ENCODE peak calls at places on chromosome 9, in four cellular contexts. X is cardiac muscle cell, K is fibroblast of villous mesenchyme, G is SJSA1. Q is an unnamed sample.

GRCh38 chr9:20996809-20997208 is 34.6 kb downstream of the HACD4 start:
- DNase-seq in K (no peak), X (no peak), G (no peak), Q (no peak)

GRCh38 chr9:133286523-133286922 is 11.5 kb upstream of the ABO start:
- DNase-seq in K (no peak), X (peak; percentile 23), G (no peak), Q (peak; percentile 55)

GRCh38 chr9:88532320-88532719 is 2.7 kb upstream of the NXNL2 start:
- DNase-seq in G (no peak), K (peak; percentile 74), X (peak; percentile 63), Q (peak; percentile 78)

GRCh38 chr9:99222416-99223280 is 566 bp downstream of the SEC61B start:
- DNase-seq in K (peak; percentile 38), X (peak; percentile 22), G (no peak), Q (peak; percentile 27)

GRCh38 chr9:13992136-13992798 is 321.7 kb downstream of the NFIB start:
- DNase-seq in X (peak; percentile 65), G (no peak), K (peak; percentile 37), Q (peak; percentile 83)

GRCh38 chr9:78112004-78112403 is 80.4 kb upstream of the GNAQ start:
- DNase-seq in K (no peak), X (no peak), G (no peak), Q (no peak)

GRCh38 chr9:91151014-91151740 is 210.5 kb downstream of the AUH start:
- DNase-seq in G (no peak), X (peak; percentile 57), K (peak; percentile 94), Q (peak; percentile 98)

GRCh38 chr9:121985792-121986494 is 107.2 kb downstream of the TTLL11 start:
- DNase-seq in G (no peak), K (no peak), X (peak; percentile 79), Q (no peak)

GRCh38 chr9:20722221-20722620 is 38.2 kb downstream of the FOCAD start:
- DNase-seq in K (no peak), G (no peak), X (no peak), Q (peak; percentile 37)

GRCh38 chr9:136085815-136086212 is 9.3 kb downstream of the NACC2 start:
- DNase-seq in K (no peak), G (no peak), X (no peak), Q (no peak)

GRCh38 chr9:89171231-89171630 is 7.4 kb downstream of the SHC3 start:
- DNase-seq in X (peak; percentile 23), K (no peak), G (no peak), Q (no peak)

GRCh38 chr9:81321551-81321950 is 367.8 kb downstream of the TLE1 start:
- DNase-seq in K (no peak), G (no peak), X (no peak), Q (no peak)

GRCh38 chr9:16039988-16040761 is 487.3 kb downstream of the CCDC171 start:
- DNase-seq in K (peak; percentile 71), G (peak; percentile 70), X (peak; percentile 33), Q (peak; percentile 90)

GRCh38 chr9:107733530-107733907 is 243.9 kb upstream of the KLF4 start:
- DNase-seq in K (peak; percentile 79), G (no peak), X (peak; percentile 55), Q (no peak)

GRCh38 chr9:98007251-98007928 is 24.2 kb downstream of the ANP32B start:
- DNase-seq in X (no peak), K (no peak), G (no peak), Q (peak; percentile 22)

GRCh38 chr9:20358201-20358600 is 264.1 kb downstream of the MLLT3 start:
- DNase-seq in K (peak; percentile 72), X (peak; percentile 56), G (no peak), Q (peak; percentile 83)

GRCh38 chr9:133956520-133957076 is 35.5 kb downstream of the VAV2 start:
- DNase-seq in G (no peak), K (peak; percentile 42), X (peak; percentile 41), Q (peak; percentile 53)

GRCh38 chr9:14037331-14037730 is 276.6 kb downstream of the NFIB start:
- DNase-seq in X (no peak), G (no peak), K (no peak), Q (no peak)

GRCh38 chr9:124776952-124777645 is at the start of gene OLFML2A:
- DNase-seq in K (no peak), X (no peak), G (no peak), Q (no peak)

GRCh38 chr9:26033346-26033745 is 355.1 kb upstream of the TUSC1 start:
- DNase-seq in K (no peak), X (peak; percentile 10), G (no peak), Q (no peak)

GRCh38 chr9:109904666-109905065 is 124.7 kb downstream of the PALM2AKAP2 start:
- DNase-seq in G (no peak), K (peak; percentile 56), X (no peak), Q (no peak)

GRCh38 chr9:83032065-83032625 is 30.8 kb downstream of the RASEF start:
- DNase-seq in G (no peak), X (no peak), K (no peak), Q (no peak)

GRCh38 chr9:18568969-18569368 is 95.0 kb downstream of the ADAMTSL1 start:
- DNase-seq in G (no peak), K (peak; percentile 27), X (no peak), Q (peak; percentile 20)

GRCh38 chr9:93677061-93677571 is 100.7 kb downstream of the PHF2 start:
- DNase-seq in X (no peak), K (no peak), G (peak; percentile 26), Q (no peak)

GRCh38 chr9:133874061-133874638 is 118.0 kb downstream of the VAV2 start:
- DNase-seq in K (peak; percentile 67), G (peak; percentile 77), X (peak; percentile 50), Q (peak; percentile 71)

GRCh38 chr9:70392189-70392588 is 22.3 kb downstream of the KLF9 start:
- DNase-seq in K (no peak), X (no peak), G (no peak), Q (no peak)

GRCh38 chr9:1049641-1050040 is 516 bp upstream of the DMRT2 start:
- DNase-seq in G (no peak), X (no peak), K (no peak), Q (no peak)

GRCh38 chr9:18485691-18486090 is 11.7 kb downstream of the ADAMTSL1 start:
- DNase-seq in X (peak; percentile 53), K (peak; percentile 52), G (no peak), Q (peak; percentile 93)

GRCh38 chr9:120663380-120663779 is 50.9 kb downstream of the MEGF9 start:
- DNase-seq in K (no peak), X (no peak), G (no peak), Q (no peak)

GRCh38 chr9:21967707-21968106 is 26.5 kb downstream of the CDKN2A start:
- DNase-seq in K (no peak), X (no peak), G (no peak), Q (no peak)

GRCh38 chr9:14508884-14509283 is 184.3 kb downstream of the ZDHHC21 start:
- DNase-seq in X (no peak), G (no peak), K (no peak), Q (no peak)

GRCh38 chr9:110875275-110875674 is 163.0 kb downstream of the LPAR1 start:
- DNase-seq in G (no peak), K (no peak), X (no peak), Q (no peak)

GRCh38 chr9:29214702-29215248 is 1641.5 kb upstream of the C9orf72 start:
- DNase-seq in K (peak; percentile 27), G (no peak), X (no peak), Q (no peak)
- H3K4me3 ChIP-seq in K (peak overlapping the region; percentile 69), G (no peak overlapping the region), X (peak overlapping the region; percentile 39), Q (peak overlapping the region; percentile 49)

DNA sequence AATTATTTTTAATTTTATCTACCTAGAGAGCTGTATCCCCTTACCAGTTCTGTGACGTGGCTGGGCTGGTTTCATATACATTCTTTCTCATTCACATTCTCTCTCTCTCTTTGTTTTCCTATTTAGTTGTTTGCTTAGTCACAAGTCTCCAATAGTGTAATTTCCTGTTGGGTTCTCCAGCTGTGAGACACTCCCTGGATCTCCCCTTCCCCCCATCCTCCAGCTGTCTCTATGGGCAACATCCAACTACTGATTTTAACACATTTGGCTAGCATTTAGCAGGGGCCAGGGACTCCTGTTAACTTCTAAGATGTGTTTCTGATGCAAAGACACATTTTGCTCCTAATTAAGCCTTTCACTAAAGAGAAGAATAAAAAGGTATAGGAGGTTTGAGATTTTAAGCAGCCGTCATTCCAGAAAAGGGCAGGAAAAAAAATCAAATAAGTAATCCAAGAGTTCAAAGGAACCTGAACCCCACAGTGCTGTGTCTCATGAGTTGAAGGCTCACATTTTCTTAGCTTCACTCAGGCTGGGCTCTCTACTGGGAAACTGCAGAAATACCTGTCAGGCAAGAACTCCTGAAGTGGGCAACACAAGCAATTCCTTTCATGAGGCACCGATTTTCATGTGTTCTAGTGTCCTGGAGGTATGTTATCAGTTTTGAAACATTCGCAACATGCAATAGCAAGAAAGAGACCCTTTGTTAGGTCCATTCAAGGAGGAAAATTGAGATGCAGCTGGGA is 198.7 kb upstream of the C9orf72 start:
- DNase-seq in X (peak; percentile 79), K (peak; percentile 44), G (no peak), Q (peak; percentile 92)
- H3K4me3 ChIP-seq in X (no peak overlapping the region), K (no peak overlapping the region), G (no peak overlapping the region), Q (no peak overlapping the region)

DNA sequence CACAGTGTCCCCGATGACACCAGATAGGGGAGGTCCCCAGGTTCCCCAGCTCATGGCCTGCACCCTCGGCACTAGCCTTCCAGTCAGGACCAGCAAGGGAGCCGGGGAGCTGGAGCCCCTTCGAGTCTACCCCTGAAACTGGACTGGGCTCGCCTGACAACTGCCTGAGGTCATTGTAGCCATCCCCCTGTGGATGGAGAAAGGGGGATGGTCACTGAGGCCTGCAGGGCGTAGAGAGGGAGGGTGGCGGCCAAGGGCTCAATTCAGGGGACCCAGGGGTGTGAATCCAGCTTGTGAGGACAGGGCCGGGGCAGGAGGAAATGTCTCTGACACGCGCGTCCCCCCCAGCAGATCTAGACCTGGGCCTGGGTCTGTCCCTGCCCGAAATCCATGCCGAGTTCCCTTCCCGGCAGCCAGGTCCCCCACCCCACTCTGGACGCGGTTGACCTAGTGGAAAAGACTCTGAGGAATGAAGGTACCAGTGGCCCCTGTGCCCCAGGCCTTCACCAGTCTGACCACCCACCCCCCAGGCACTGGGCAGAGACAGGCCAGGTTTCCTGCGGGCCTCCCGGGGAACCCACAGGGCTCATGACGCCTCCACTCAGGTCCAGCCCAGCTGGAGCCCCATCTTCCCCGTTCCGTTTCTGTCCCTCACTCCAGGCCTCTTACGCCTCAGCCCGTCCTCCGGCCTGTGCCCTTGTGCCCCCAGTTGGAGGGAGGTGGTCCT is 775 bp downstream of the SLC34A3 start:
- DNase-seq in K (no peak), X (no peak), G (no peak), Q (no peak)
- H3K4me3 ChIP-seq in K (no peak overlapping the region), X (no peak overlapping the region), G (no peak overlapping the region), Q (no peak overlapping the region)

GRCh38 chr9:86458456-86458855 is 104.2 kb upstream of the TUT7 start:
- DNase-seq in K (no peak), G (no peak), X (no peak), Q (no peak)

GRCh38 chr9:86469476-86470087 is 115.4 kb upstream of the TUT7 start:
- DNase-seq in X (no peak), G (no peak), K (no peak), Q (no peak)

GRCh38 chr9:86460211-86461002 is 106.2 kb upstream of the TUT7 start:
- DNase-seq in G (no peak), K (no peak), X (peak; percentile 27), Q (peak; percentile 28)

DNA sequence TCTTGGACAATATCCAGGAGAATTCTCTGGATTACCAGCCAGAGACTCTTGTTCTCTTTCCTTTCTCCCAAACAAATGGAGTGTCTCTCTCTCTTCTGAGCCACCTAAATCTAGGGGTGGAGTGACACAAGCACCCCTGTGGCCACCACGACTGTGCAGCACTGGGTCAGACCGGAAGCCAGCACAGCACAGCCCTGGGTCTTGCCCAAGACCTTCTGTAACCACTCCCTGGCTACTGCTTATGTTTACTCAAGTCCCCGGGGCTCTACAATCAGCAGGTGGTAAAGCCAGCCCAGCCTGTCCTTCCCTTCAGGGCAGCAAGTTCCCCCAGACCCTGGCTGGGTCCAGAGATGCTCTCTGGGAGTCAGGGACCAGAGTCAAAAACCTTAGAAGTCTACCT is 110.0 kb upstream of the TUT7 start:
- DNase-seq in G (no peak), K (no peak), X (no peak), Q (peak; percentile 58)
- H3K4me3 ChIP-seq in G (no peak overlapping the region), K (no peak overlapping the region), X (no peak overlapping the region), Q (no peak overlapping the region)

GRCh38 chr9:127447416-127448111 is 3.6 kb downstream of the RPL12 start:
- DNase-seq in X (no peak), G (no peak), K (peak; percentile 25), Q (no peak)
- H3K4me3 ChIP-seq in X (no peak overlapping the region), G (no peak overlapping the region), K (no peak overlapping the region), Q (no peak overlapping the region)